ENCODE peak calls at places on chromosomes 6 and 20, in five cellular contexts. D is activated T-cell treated with anti-CD3 and anti-CD28 coated beads for 1 hour; M is stimulated activated CD8-positive, alpha-beta memory T cell treated with anti-CD3 and anti-CD28 coated beads, Interleukin-2, amount 100 ng/mL, for 1 hour; B is activated naive CD4-positive, alpha-beta T cell treated with anti-CD3 and anti-CD28 coated beads for 36 hours; G is MM.1S. Y is an unnamed sample.

GRCh38 chr6:42453649-42454427 is 2.1 kb upstream of the TRERF1 start:
- DNase-seq in M (no peak), D (no peak), B (peak; percentile 23), G (no peak), Y (no peak)

GRCh38 chr20:34639755-34640222 is 37.1 kb downstream of the PIGU start:
- DNase-seq in G (no peak), B (no peak), M (no peak), D (no peak), Y (no peak)

GRCh38 chr20:17619351-17620093 is 49.6 kb downstream of the DSTN start:
- DNase-seq in D (no peak), M (no peak), B (no peak), G (no peak), Y (no peak)

GRCh38 chr6:167512926-167513325 is 188.0 kb downstream of the TTLL2 start:
- DNase-seq in G (no peak), M (no peak), D (no peak), B (no peak), Y (no peak)

GRCh38 chr6:44078795-44079671 is 48.2 kb downstream of the MRPL14 start:
- DNase-seq in M (peak; percentile 39), B (peak; percentile 86), G (peak; percentile 68), D (peak; percentile 54), Y (peak; percentile 83)

GRCh38 chr6:74568851-74569250 is 637.0 kb downstream of the COL12A1 start:
- DNase-seq in D (no peak), M (no peak), G (no peak), B (no peak), Y (no peak)

GRCh38 chr6:45472383-45472782 is 94.6 kb upstream of the SUPT3H start:
- DNase-seq in G (no peak), D (no peak), M (no peak), B (no peak), Y (no peak)

GRCh38 chr6:136031982-136032381 is 180.5 kb downstream of the PDE7B start:
- DNase-seq in B (peak; percentile 26), M (no peak), G (no peak), D (no peak), Y (no peak)

GRCh38 chr6:134416501-134417154 is 98.7 kb upstream of the SGK1 start:
- DNase-seq in B (no peak), D (no peak), M (no peak), G (no peak), Y (no peak)

GRCh38 chr6:33206864-33207568 is 1.3 kb upstream of the RING1 start:
- DNase-seq in G (no peak), M (no peak), B (no peak), D (no peak), Y (no peak)

GRCh38 chr6:123380257-123380656 is 256.5 kb downstream of the TRDN start:
- DNase-seq in G (peak; percentile 77), D (no peak), B (no peak), M (no peak), Y (peak; percentile 7)

GRCh38 chr6:154297711-154298110 is 58.9 kb downstream of the IPCEF1 start:
- DNase-seq in D (no peak), G (no peak), M (no peak), B (no peak), Y (no peak)

GRCh38 chr6:124964764-124965105 is 2.5 kb downstream of the RNF217 start:
- DNase-seq in G (no peak), D (no peak), M (no peak), B (no peak), Y (no peak)

Y was measured in DND-41.